ENCODE peak calls at places on chromosomes 7 and 10, in seven cellular contexts. D is iPS DF 6.9; C is CD4-positive, CD25-positive, alpha-beta regulatory T cell; B is H9; T is mammary epithelial cell; N is adrenal gland; H is small intestine. E is an unnamed sample.

GRCh38 chr7:100398239-100398638 is 25.0 kb downstream of the PILRA start:
- DNase-seq in D (no peak), C (no peak), B (no peak), T (no peak), N (no peak), H (no peak), E (no peak)

GRCh38 chr10:4384254-4384653 is 441.8 kb upstream of the AKR1E2 start:
- DNase-seq in D (no peak), C (no peak), B (no peak), T (no peak), N (no peak), H (no peak), E (no peak)

GRCh38 chr10:70845261-70845660 is 29.5 kb downstream of the SGPL1 start:
- DNase-seq in D (no peak), C (no peak), B (no peak), T (no peak), N (no peak), H (peak), E (no peak)

GRCh38 chr7:41994746-41995110 is 242.3 kb downstream of the GLI3 start:
- DNase-seq in D (no peak), C (no peak), B (no peak), T (no peak), N (no peak), H (no peak), E (no peak)

GRCh38 chr7:12567015-12567414 is 3.5 kb upstream of the SCIN start:
- DNase-seq in D (no peak), C (no peak), B (no peak), T (no peak), N (no peak), H (no peak), E (no peak)

GRCh38 chr7:44608916-44609648 is 2.7 kb downstream of the OGDH start:
- DNase-seq in D (no peak), C (no peak), B (no peak), T (no peak), N (no peak), H (no peak), E (no peak)

GRCh38 chr7:69218634-69219033 is 379.6 kb upstream of the AUTS2 start:
- DNase-seq in D (no peak), C (no peak), B (no peak), T (no peak), N (no peak), H (no peak), E (no peak)

GRCh38 chr7:26348234-26348851 is 56.7 kb downstream of the SNX10 start:
- DNase-seq in D (no peak), C (no peak), B (no peak), T (no peak), N (no peak), H (peak), E (no peak)

GRCh38 chr7:41942468-41943097 is 239.7 kb upstream of the INHBA start:
- DNase-seq in D (no peak), C (no peak), B (peak), T (no peak), N (no peak), H (peak), E (no peak)

GRCh38 chr10:61819208-61819607 is 82.3 kb upstream of the ARID5B start:
- DNase-seq in D (no peak), C (no peak), B (no peak), T (no peak), N (no peak), H (no peak), E (no peak)

GRCh38 chr7:45347804-45348203 is 190.2 kb downstream of the RAMP3 start:
- DNase-seq in D (no peak), C (no peak), B (no peak), T (peak), N (no peak), H (no peak), E (no peak)

GRCh38 chr7:83842894-83843293 is 194.0 kb upstream of the SEMA3E start:
- DNase-seq in D (no peak), C (no peak), B (no peak), T (no peak), N (no peak), H (no peak), E (no peak)

GRCh38 chr7:25168145-25168544 is 43.1 kb upstream of the CYCS start:
- DNase-seq in D (no peak), C (no peak), B (no peak), T (no peak), N (no peak), H (no peak), E (no peak)
- H3K27ac ChIP-seq in D (no peak), C (no peak), B (no peak), T (no peak), N (no peak), H (no peak), E (no peak)

GRCh38 chr10:29702288-29703164 is 67.8 kb upstream of the SVIL start:
- DNase-seq in D (no peak), C (no peak), B (no peak), T (no peak), N (no peak), H (no peak), E (no peak)

GRCh38 chr10:29698766-29699490 is 64.2 kb upstream of the SVIL start:
- DNase-seq in D (no peak), C (no peak), B (no peak), T (no peak), N (no peak), H (no peak), E (no peak)

GRCh38 chr10:29699621-29700020 is 64.8 kb upstream of the SVIL start:
- DNase-seq in D (no peak), C (no peak), B (no peak), T (no peak), N (no peak), H (no peak), E (no peak)

DNA sequence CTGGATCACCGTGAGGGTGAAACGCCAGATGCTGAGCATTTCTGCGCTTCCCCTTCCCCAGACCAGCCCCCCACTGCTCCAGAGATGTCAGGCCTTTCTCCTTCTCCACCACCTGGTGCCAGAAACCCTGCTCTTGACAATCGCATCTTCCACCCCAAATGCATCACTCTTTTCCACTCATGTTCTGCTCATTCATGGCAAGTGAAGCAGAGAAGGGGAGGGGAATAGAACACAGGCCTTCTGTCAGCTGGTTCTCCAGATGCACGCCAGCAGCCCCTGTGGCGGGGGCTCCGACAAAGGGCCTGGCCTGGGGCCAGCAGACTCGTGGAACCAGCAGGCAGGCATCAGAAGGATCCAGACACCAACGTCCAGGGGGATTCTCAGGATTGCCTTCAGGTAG is 68.5 kb upstream of the SVIL start:
- DNase-seq in D (no peak), C (no peak), B (no peak), T (no peak), N (no peak), H (no peak), E (no peak)
- H3K27ac ChIP-seq in D (no peak), C (no peak), B (no peak), T (no peak), N (no peak), H (no peak), E (no peak)

GRCh38 chr7:87192784-87193487 is 26.6 kb downstream of the TMEM243 start:
- DNase-seq in D (no peak), C (no peak), B (no peak), T (no peak), N (no peak), H (no peak), E (no peak)
- H3K27ac ChIP-seq in D (no peak), C (peak), B (no peak), T (no peak), N (no peak), H (no peak), E (no peak)

DNA sequence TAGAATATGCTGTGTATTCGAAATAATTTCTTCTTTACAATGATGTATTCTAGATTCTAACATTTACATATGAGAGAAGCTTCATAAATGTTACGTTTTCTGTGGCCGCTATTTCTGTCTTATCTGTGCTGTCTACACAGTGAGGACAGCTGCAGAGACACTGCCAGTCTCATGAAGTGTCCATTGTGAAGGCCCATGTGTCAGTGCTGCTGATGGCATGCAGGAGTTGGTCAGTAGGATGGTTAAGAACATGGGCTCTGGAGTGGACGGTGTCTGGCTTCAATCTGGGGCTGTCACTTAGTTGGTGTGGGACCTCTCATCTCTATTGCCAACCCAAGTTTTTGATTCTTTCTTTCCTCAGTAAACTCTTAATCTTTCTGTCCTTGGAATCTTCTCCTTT is 137.3 kb downstream of the SDK1 start:
- DNase-seq in D (no peak), C (no peak), B (no peak), T (no peak), N (no peak), H (no peak), E (no peak)
- H3K27ac ChIP-seq in D (no peak), C (no peak), B (no peak), T (no peak), N (no peak), H (no peak), E (no peak)

GRCh38 chr7:154858836-154859537 is 143.9 kb downstream of the PAXIP1 start:
- DNase-seq in D (no peak), C (no peak), B (no peak), T (no peak), N (no peak), H (no peak), E (no peak)
- H3K27ac ChIP-seq in D (no peak), C (no peak), B (no peak), T (no peak), N (no peak), H (no peak), E (no peak)

GRCh38 chr10:33263453-33263852 is 71.0 kb downstream of the NRP1 start:
- DNase-seq in D (no peak), C (no peak), B (no peak), T (peak), N (no peak), H (no peak), E (no peak)
- H3K27ac ChIP-seq in D (no peak), C (no peak), B (no peak), T (peak), N (peak), H (no peak), E (peak)

GRCh38 chr7:126040114-126041045 is 1110.8 kb upstream of the POT1 start:
- DNase-seq in D (no peak), C (no peak), B (peak), T (no peak), N (no peak), H (no peak), E (no peak)
- H3K27ac ChIP-seq in D (no peak), C (no peak), B (no peak), T (no peak), N (no peak), H (no peak), E (no peak)

GRCh38 chr10:49749144-49749543 is 13.0 kb downstream of the OGDHL start:
- DNase-seq in D (no peak), C (no peak), B (no peak), T (no peak), N (no peak), H (no peak), E (no peak)

GRCh38 chr10:49749556-49750491 is 12.3 kb downstream of the OGDHL start:
- DNase-seq in D (no peak), C (no peak), B (peak), T (no peak), N (no peak), H (no peak), E (peak)

GRCh38 chr10:49751636-49752510 is 10.2 kb downstream of the OGDHL start:
- DNase-seq in D (no peak), C (no peak), B (peak), T (no peak), N (no peak), H (no peak), E (no peak)

GRCh38 chr10:49751216-49751615 is 10.9 kb downstream of the OGDHL start:
- DNase-seq in D (no peak), C (no peak), B (peak), T (no peak), N (no peak), H (no peak), E (no peak)

DNA sequence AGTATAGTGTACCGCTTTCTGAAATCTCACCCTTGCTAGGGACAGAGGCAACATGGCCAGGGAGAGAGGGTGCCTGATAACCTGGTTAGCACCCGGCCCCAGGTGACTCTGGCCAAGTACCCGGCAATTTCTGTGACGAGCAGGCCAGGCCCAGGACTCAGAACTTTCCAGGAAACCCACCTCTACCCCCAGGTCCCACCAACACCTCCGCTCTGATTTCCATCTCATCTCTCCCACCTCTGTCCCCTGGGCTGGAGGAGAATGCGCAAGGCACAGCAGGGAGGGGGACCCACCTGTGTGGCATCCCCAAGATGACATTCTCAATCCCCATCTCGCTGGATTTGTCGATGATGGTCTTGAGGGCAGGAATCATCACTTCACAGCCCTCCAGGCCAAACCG is 11.6 kb downstream of the OGDHL start:
- DNase-seq in D (no peak), C (no peak), B (no peak), T (no peak), N (no peak), H (no peak), E (no peak)
- H3K27ac ChIP-seq in D (no peak), C (no peak), B (no peak), T (no peak), N (no peak), H (no peak), E (no peak)